ENCODE peak calls at places on chromosomes 6 and 20, in nine cellular contexts. R, T, G, Y, Q, O, A, U and N are unnamed samples.

GRCh38 chr6:49856282-49856681 is 10.1 kb downstream of the CRISP1 start:
- DNase-seq in Y (no peak), U (no peak), Q (peak; percentile 3), R (no peak), A (no peak), G (no peak), T (no peak), O (no peak), N (no peak)

GRCh38 chr6:47743744-47744143 is 38.1 kb upstream of the OPN5 start:
- DNase-seq in O (peak; percentile 72), U (no peak), Q (no peak), R (no peak), G (peak; percentile 77), A (no peak), T (peak; percentile 13), Y (peak; percentile 61), N (no peak)

GRCh38 chr6:22789315-22789714 is 219.9 kb downstream of the HDGFL1 start:
- DNase-seq in Q (no peak), Y (peak; percentile 4), T (no peak), R (no peak), U (no peak), G (no peak), A (no peak), O (no peak), N (no peak)

GRCh38 chr6:33788694-33789549 is at the start of gene LEMD2:
- DNase-seq in G (peak; percentile 97), Q (peak; percentile 88), U (peak; percentile 98), A (peak; percentile 91), R (peak; percentile 83), O (peak; percentile 97), Y (peak; percentile 93), T (peak; percentile 92), N (peak; percentile 99)

GRCh38 chr6:46776070-46776752 is 17.0 kb upstream of the MEP1A start:
- DNase-seq in Q (no peak), U (no peak), R (no peak), G (no peak), T (no peak), O (no peak), A (no peak), Y (no peak), N (no peak)

GRCh38 chr6:17870302-17871168 is 116.9 kb downstream of the KIF13A start:
- DNase-seq in Y (peak; percentile 49), T (no peak), G (no peak), R (no peak), U (no peak), Q (no peak), O (peak; percentile 31), A (no peak), N (no peak)

GRCh38 chr20:22575087-22575721 is 9.2 kb downstream of the FOXA2 start:
- DNase-seq in Q (no peak), U (no peak), G (no peak), R (no peak), Y (no peak), O (no peak), A (no peak), T (peak; percentile 38), N (no peak)

GRCh38 chr20:46062151-46062550 is 27.6 kb downstream of the NCOA5 start:
- DNase-seq in T (no peak), A (no peak), O (no peak), Y (no peak), Q (no peak), R (no peak), U (no peak), G (no peak), N (no peak)

GRCh38 chr20:50265245-50265946 is 74.8 kb downstream of the CEBPB start:
- DNase-seq in T (no peak), O (no peak), R (no peak), U (no peak), G (no peak), A (no peak), Q (no peak), Y (no peak), N (no peak)

GRCh38 chr20:56278205-56278604 is 29.7 kb downstream of the MC3R start:
- DNase-seq in A (no peak), O (no peak), R (no peak), G (no peak), Q (no peak), T (no peak), Y (no peak), U (no peak), N (no peak)

GRCh38 chr6:138824482-138825134 is 28.7 kb downstream of the ECT2L start:
- DNase-seq in Y (no peak), O (no peak), U (no peak), G (no peak), T (no peak), Q (no peak), R (no peak), A (no peak), N (no peak)

GRCh38 chr6:13445744-13446115 is 41.7 kb downstream of the GFOD1 start:
- DNase-seq in Y (no peak), Q (no peak), T (no peak), R (no peak), G (no peak), A (no peak), O (no peak), U (no peak), N (no peak)

GRCh38 chr20:31485450-31486339 is 10.6 kb downstream of the REM1 start:
- DNase-seq in Q (no peak), T (no peak), Y (peak; percentile 54), O (peak; percentile 92), G (peak; percentile 96), R (peak; percentile 28), A (no peak), U (no peak), N (no peak)

GRCh38 chr6:159691133-159691962 is 1.7 kb downstream of the SOD2 start:
- DNase-seq in A (no peak), R (peak; percentile 67), T (peak; percentile 84), G (peak; percentile 95), O (peak; percentile 97), Y (peak; percentile 96), U (peak; percentile 67), Q (peak; percentile 64), N (peak; percentile 42)

DNA sequence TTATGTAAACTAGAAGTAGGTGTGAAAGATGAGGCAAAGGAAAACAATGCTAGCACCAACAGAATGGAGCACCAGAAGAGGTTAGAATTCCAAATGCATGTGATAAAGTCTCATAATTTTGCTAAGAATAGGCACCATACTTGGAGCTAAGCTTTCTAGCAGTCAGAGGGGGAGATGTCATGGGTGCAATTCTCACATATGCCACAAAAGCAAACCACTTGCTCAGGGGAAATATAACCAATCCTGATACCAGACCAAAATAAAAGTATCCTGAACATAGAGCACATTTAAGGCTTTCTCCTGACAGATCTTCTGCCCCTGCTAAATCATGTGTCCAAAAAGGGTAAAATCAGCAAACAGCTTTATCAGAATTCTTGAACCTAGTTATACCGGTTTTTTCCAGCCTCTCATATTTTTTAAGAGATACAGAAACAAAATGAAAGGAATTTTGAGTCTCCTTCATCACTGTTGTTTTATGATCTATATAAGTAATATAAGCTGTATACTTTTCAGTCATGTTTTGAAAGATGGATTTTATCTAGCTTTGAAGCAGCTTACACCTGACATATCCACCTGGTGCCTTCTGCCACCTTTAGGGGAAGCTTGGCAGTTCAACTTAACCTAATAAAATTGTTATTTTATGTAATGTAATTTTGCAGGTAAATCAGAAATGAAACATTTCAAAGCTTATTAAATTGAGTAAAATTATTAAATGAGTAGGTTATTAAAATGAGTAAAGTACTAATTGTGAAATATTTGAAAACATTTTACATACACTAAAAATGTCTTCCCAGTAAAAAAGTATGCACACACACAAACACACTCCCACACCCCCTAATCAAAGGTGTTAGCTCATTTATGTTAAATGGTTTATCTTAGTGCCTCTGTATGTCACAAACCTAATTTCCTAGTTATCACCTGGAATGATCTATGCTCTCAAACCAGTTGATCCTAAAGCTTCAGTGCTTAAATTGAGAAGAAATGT is 2.8 kb downstream of the SPO11 start:
- DNase-seq in Y (no peak), R (no peak), O (no peak), G (no peak), U (no peak), A (no peak), Q (peak; percentile 59), T (peak; percentile 26), N (no peak)
- TF ChIP-seq CTCF in Y (no peak), R (no peak), O (no peak), G (no peak), U (no peak), A (no peak), Q (peak; percentile 80), T (peak; percentile 35), N (peak; percentile 27)

GRCh38 chr6:63268574-63268973 is 51.2 kb downstream of the LGSN start:
- DNase-seq in T (no peak), O (no peak), Q (no peak), A (no peak), G (no peak), Y (no peak), U (peak; percentile 18), R (no peak), N (no peak)

GRCh38 chr6:63267828-63268227 is 52.0 kb downstream of the LGSN start:
- DNase-seq in T (no peak), A (no peak), R (no peak), U (no peak), G (no peak), Q (no peak), Y (no peak), O (no peak), N (no peak)

GRCh38 chr6:63275953-63276352 is 43.8 kb downstream of the LGSN start:
- DNase-seq in Q (no peak), R (no peak), O (no peak), A (no peak), G (no peak), Y (no peak), U (no peak), T (no peak), N (no peak)

GRCh38 chr6:63269470-63269869 is 50.3 kb downstream of the LGSN start:
- DNase-seq in R (no peak), G (no peak), T (no peak), Y (no peak), U (peak; percentile 32), O (no peak), A (no peak), Q (no peak), N (no peak)

GRCh38 chr6:63272397-63272796 is 47.4 kb downstream of the LGSN start:
- DNase-seq in G (peak; percentile 24), A (no peak), U (peak; percentile 51), T (peak; percentile 30), R (no peak), Y (peak; percentile 51), Q (peak; percentile 25), O (peak; percentile 32), N (peak; percentile 6)
- TF ChIP-seq CTCF in G (no peak), A (peak; percentile 25), U (no peak), T (peak; percentile 42), R (no peak), Y (no peak), Q (peak; percentile 39), O (peak; percentile 13), N (no peak)

GRCh38 chr6:18997375-18997826 is 610.3 kb downstream of the RNF144B start:
- DNase-seq in R (peak; percentile 47), A (peak; percentile 11), U (peak; percentile 39), O (peak; percentile 73), Q (peak; percentile 36), T (peak; percentile 51), Y (peak; percentile 57), G (peak; percentile 70), N (no peak)
- TF ChIP-seq CTCF in R (peak; percentile 71), A (peak; percentile 51), U (peak; percentile 18), O (peak; percentile 60), Q (peak; percentile 53), T (peak; percentile 38), Y (peak; percentile 68), G (peak; percentile 73), N (peak; percentile 33)

DNA sequence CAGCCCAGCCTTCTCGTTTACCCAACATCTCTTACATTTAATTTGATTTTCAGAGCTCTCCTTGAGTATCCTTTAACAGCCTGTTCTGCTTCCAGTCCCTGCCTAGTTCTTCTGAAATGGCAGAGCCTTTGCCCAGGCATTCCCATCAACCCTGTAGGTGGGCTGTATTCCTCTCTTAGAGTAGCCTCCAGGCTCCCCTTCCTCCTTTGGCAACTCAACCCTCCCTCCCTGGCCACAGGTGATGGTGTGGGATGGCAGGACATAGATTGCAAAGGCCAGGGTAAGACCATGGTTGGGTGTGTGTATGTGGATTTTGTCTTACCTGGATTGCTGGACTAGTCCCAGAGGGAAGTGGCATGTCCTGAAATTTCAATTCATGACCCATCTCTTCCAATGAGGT is 125.4 kb downstream of the F13A1 start:
- DNase-seq in R (no peak), G (no peak), A (no peak), Q (no peak), Y (no peak), T (no peak), O (no peak), U (no peak), N (no peak)
- TF ChIP-seq CTCF in R (no peak), G (no peak), A (no peak), Q (no peak), Y (no peak), T (no peak), O (no peak), U (no peak), N (no peak)